ENCODE peak calls at places on chromosomes 13 and 19, in five cellular contexts. U, T, A, E and L are unnamed samples.
A peak's percentile ranks its signal among the peaks of the same experiment; 100 is the strongest.

GRCh38 chr13:70960841-70961443 is 852.7 kb upstream of the KLHL1 start:
- DNase-seq in U (no peak), T (no peak), A (peak; percentile 42), E (no peak), L (no peak)

GRCh38 chr19:38888876-38889275 is 10.5 kb downstream of the SIRT2 start:
- DNase-seq in U (no peak), T (no peak), A (no peak), E (no peak), L (no peak)

GRCh38 chr13:79935121-79935520 is 405.8 kb downstream of the SPRY2 start:
- DNase-seq in U (no peak), T (no peak), A (no peak), E (no peak), L (no peak)

GRCh38 chr19:5826531-5827341 is 12.8 kb downstream of the FUT6 start:
- DNase-seq in U (no peak), T (peak; percentile 21), A (peak; percentile 82), E (peak; percentile 69), L (no peak)

GRCh38 chr13:71922191-71922590 is 55.2 kb upstream of the DACH1 start:
- DNase-seq in U (no peak), T (no peak), A (no peak), E (no peak), L (no peak)

GRCh38 chr13:26558074-26558805 is 757 bp downstream of the WASF3 start:
- DNase-seq in U (peak; percentile 56), T (no peak), A (peak; percentile 70), E (no peak), L (no peak)

GRCh38 chr13:50812242-50812641 is 31.2 kb downstream of the DLEU7 start:
- DNase-seq in U (no peak), T (no peak), A (no peak), E (no peak), L (no peak)

GRCh38 chr13:80131204-80131603 is 209.7 kb downstream of the SPRY2 start:
- DNase-seq in U (peak; percentile 87), T (no peak), A (peak; percentile 67), E (peak; percentile 84), L (no peak)

GRCh38 chr19:56727731-56728130 is 56.2 kb upstream of the ZNF835 start:
- DNase-seq in U (no peak), T (no peak), A (no peak), E (no peak), L (no peak)

GRCh38 chr19:56736571-56736970 is 65.0 kb upstream of the ZNF835 start:
- DNase-seq in U (no peak), T (no peak), A (no peak), E (no peak), L (no peak)

DNA sequence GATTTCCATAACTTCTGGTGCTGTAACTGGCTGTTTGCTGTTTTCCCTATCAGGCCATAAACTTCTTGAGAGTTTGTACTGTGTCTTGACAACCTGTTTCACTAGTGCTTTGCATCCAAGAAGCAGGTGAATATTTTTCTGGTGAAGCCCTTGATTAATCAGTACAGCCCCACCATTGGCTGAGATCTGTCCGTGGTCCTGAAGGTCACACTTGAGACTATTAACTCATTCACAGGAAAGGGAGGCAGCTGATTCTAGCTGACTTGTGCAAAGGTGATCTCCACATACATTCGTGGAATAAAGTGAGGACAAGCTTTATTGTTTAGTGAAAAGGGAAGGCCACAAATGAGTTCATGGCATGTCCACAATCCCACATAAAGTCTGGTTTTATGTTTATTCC is 61.4 kb upstream of the ZNF835 start:
- DNase-seq in U (no peak), T (no peak), A (no peak), E (no peak), L (no peak)
- H3K9me3 ChIP-seq in U (peaks cover 11% of the 10 kb centered on the region), T (peaks cover 20% of the 10 kb centered on the region), A (peaks cover 34% of the 10 kb centered on the region), E (peaks cover 12% of the 10 kb centered on the region), L (peaks cover 5% of the 10 kb centered on the region)

GRCh38 chr19:8815780-8816179 is 16.3 kb downstream of the ZNF558 start:
- DNase-seq in U (no peak), T (no peak), A (no peak), E (no peak), L (no peak)

GRCh38 chr19:8811315-8812172 is 20.6 kb downstream of the ZNF558 start:
- DNase-seq in U (no peak), T (no peak), A (no peak), E (no peak), L (no peak)

DNA sequence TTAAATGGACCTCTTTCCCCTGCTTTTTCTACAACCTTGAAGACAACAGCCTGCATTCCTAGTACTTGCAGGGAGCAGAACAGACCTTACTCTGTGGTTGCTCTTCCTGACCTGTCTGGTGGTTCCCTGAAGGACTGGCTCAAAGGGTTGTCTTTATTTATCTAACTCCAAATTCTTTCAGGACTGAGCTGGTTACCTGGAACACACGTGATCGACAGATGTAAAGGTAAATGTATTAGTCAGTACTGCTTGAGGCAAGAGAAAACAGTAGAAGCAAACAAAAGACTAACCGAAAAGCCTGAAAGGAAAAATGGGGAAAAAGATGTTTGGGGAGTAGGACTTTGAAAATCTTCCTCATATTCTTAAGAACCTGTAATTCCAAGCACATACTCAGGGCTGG is 17.9 kb downstream of the ZNF558 start:
- DNase-seq in U (no peak), T (no peak), A (no peak), E (no peak), L (no peak)
- H3K9me3 ChIP-seq in U (peaks cover 90% of the 10 kb centered on the region), T (peaks cover 89% of the 10 kb centered on the region), A (peaks cover 76% of the 10 kb centered on the region), E (peaks cover 46% of the 10 kb centered on the region), L (peaks cover 52% of the 10 kb centered on the region)

GRCh38 chr19:36805364-36805763 is 32.8 kb upstream of the ZNF850 start:
- DNase-seq in U (no peak), T (no peak), A (no peak), E (no peak), L (no peak)

GRCh38 chr19:36807029-36807428 is 31.2 kb downstream of the ZNF790 start:
- DNase-seq in U (no peak), T (no peak), A (no peak), E (no peak), L (no peak)
- H3K9me3 ChIP-seq in U (peaks cover 85% of the 10 kb centered on the region), T (peaks cover 66% of the 10 kb centered on the region), A (peaks cover 22% of the 10 kb centered on the region), E (peaks cover 19% of the 10 kb centered on the region), L (peaks cover 17% of the 10 kb centered on the region)

DNA sequence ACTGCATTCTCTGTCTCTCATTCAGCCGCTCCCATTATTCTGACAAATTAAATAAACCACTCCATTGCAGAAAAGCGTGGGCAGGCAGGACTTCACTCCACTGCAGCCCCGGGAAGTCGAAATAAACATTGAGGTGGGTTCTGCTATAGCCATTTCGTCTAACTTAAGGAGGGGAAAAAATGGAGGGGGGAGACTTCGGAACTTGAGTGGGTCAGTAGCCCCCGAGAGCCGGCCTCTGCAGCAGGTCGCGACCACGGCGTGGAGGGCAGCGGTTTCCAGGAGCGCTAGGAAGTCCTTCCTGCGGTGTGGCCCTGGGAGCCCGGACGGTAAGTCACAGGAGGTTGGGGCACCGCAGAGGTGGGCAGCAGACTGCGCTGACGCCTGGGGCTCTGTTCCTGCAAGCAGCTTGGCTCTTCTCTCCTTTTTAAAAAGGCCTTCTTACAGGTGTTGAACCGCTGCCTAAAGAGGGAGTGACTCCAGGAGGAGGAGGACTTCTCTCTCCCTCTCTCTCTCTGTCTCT is 94.6 kb upstream of the SOX1 start:
- DNase-seq in U (no peak), T (no peak), A (peak; percentile 21), E (no peak), L (no peak)
- H3K9me3 ChIP-seq in U (no peaks in the 10 kb centered on the region), T (no peaks in the 10 kb centered on the region), A (no peaks in the 10 kb centered on the region), E (peaks cover 19% of the 10 kb centered on the region), L (no peaks in the 10 kb centered on the region)

GRCh38 chr13:40874138-40874776 is 84.8 kb downstream of the SLC25A15 start:
- DNase-seq in U (no peak), T (no peak), A (no peak), E (no peak), L (no peak)
- H3K9me3 ChIP-seq in U (peaks cover 14% of the 10 kb centered on the region), T (peaks cover 56% of the 10 kb centered on the region), A (no peaks in the 10 kb centered on the region), E (peaks cover 39% of the 10 kb centered on the region), L (peaks cover 5% of the 10 kb centered on the region)

DNA sequence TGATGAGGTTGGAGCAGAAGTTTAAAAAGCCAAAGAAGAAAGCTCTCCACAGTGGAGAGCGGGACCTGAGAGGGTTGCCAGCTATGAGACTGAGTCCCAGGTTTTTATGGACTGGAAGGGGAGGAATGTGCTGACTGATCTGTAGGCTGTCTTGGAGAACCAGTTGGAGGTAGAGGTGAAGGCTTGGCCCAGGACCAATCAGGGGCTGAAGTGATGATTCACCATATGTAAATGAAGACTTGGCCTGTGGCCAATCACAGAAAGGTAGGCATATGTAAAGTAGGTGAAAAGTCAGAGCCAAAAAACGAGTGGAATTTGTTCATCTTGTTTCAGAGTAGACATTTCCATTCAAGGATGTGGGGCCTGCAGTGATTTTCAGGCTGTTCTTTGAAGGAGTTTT is 17.5 kb upstream of the KBTBD6 start:
- DNase-seq in U (no peak), T (no peak), A (no peak), E (no peak), L (no peak)
- H3K9me3 ChIP-seq in U (peaks cover 26% of the 10 kb centered on the region), T (peaks cover 56% of the 10 kb centered on the region), A (peaks cover 29% of the 10 kb centered on the region), E (peaks cover 39% of the 10 kb centered on the region), L (peaks cover 27% of the 10 kb centered on the region)